ENCODE peak calls at places on chromosome 14, in eight cellular contexts. F is H9; J is stimulated activated CD4-positive, alpha-beta T cell treated with anti-CD3 and anti-CD28 coated beads, Interleukin-1b, Interleukin-23, amount 100 ng/mL, for 48 hours; R is fibroblast of the aortic adventitia; M is naive thymus-derived CD4-positive, alpha-beta T cell; P is AG08395; G is dorsolateral prefrontal cortex; E is activated naive CD4-positive, alpha-beta T cell treated with anti-CD3 and anti-CD28 coated beads for 36 hours. S is an unnamed sample.

GRCh38 chr14:31229638-31230229 is 22.1 kb upstream of the HECTD1 start:
- DNase-seq in P (peak), F (peak), G (no peak), M (no peak), R (peak), J (peak), E (no peak), S (peak)

GRCh38 chr14:79325071-79325470 is 886.2 kb downstream of the DIO2 start:
- DNase-seq in G (no peak), R (no peak), M (no peak), F (no peak), J (no peak), P (no peak), E (no peak), S (no peak)

GRCh38 chr14:81164167-81164774 is 56.5 kb downstream of the GTF2A1 start:
- DNase-seq in P (peak), M (peak), F (peak), E (peak), J (peak), G (peak), R (peak), S (peak)

GRCh38 chr14:21382886-21383847 is 652 bp downstream of the SUPT16H start:
- DNase-seq in F (no peak), J (peak), G (peak), P (peak), R (peak), M (peak), E (peak), S (peak)

GRCh38 chr14:104974146-104974541 is 4.0 kb downstream of the AHNAK2 start:
- DNase-seq in E (no peak), J (no peak), R (no peak), G (no peak), F (no peak), P (no peak), M (no peak), S (no peak)

GRCh38 chr14:23636317-23637211 is at the start of gene DHRS2:
- DNase-seq in E (no peak), G (no peak), M (no peak), P (no peak), J (no peak), R (no peak), F (no peak), S (no peak)

GRCh38 chr14:85590784-85591183 is 60.8 kb downstream of the FLRT2 start:
- DNase-seq in G (no peak), J (no peak), R (peak), E (no peak), M (no peak), F (no peak), P (no peak), S (peak)

GRCh38 chr14:68408680-68409079 is 384.2 kb downstream of the ZFP36L1 start:
- DNase-seq in E (peak), J (no peak), P (peak), G (no peak), F (no peak), R (no peak), M (no peak), S (peak)